ENCODE peak calls at places on chromosomes 11 and 22, in six cellular contexts. One of them, this sample, is unnamed.

GRCh38 chr11:84865791-84866535 is 761.2 kb downstream of the DLG2 start:
- DNase-seq in heart right ventricle: no peak
- DNase-seq in MV-4-11: no peak
- DNase-seq in globus pallidus: no peak
- DNase-seq in cardiac fibroblast: no peak
- DNase-seq in mammary epithelial cell: no peak
- DNase-seq in this sample: no peak

GRCh38 chr11:88179141-88179540 is 3.9 kb upstream of the RAB38 start:
- DNase-seq in heart right ventricle: no peak
- DNase-seq in MV-4-11: no peak
- DNase-seq in globus pallidus: no peak
- DNase-seq in cardiac fibroblast: peak
- DNase-seq in mammary epithelial cell: peak
- DNase-seq in this sample: no peak

GRCh38 chr22:35546886-35547285 is 6.3 kb downstream of the RASD2 start:
- DNase-seq in heart right ventricle: no peak
- DNase-seq in MV-4-11: no peak
- DNase-seq in globus pallidus: no peak
- DNase-seq in cardiac fibroblast: no peak
- DNase-seq in mammary epithelial cell: no peak
- DNase-seq in this sample: no peak

GRCh38 chr11:2136952-2137201 is 2.3 kb downstream of the IGF2 start:
- DNase-seq in heart right ventricle: no peak
- DNase-seq in MV-4-11: no peak
- DNase-seq in globus pallidus: no peak
- DNase-seq in cardiac fibroblast: no peak
- DNase-seq in mammary epithelial cell: no peak
- DNase-seq in this sample: peak

GRCh38 chr11:18222814-18223421 is 13.7 kb downstream of the SAA4 start:
- DNase-seq in heart right ventricle: no peak
- DNase-seq in MV-4-11: peak
- DNase-seq in globus pallidus: no peak
- DNase-seq in cardiac fibroblast: no peak
- DNase-seq in mammary epithelial cell: no peak
- DNase-seq in this sample: no peak

GRCh38 chr11:32920570-32920969 is 28.0 kb downstream of the QSER1 start:
- DNase-seq in heart right ventricle: no peak
- DNase-seq in MV-4-11: no peak
- DNase-seq in globus pallidus: no peak
- DNase-seq in cardiac fibroblast: no peak
- DNase-seq in mammary epithelial cell: peak
- DNase-seq in this sample: no peak

GRCh38 chr11:64592656-64593055 is 1.6 kb downstream of the SLC22A12 start:
- DNase-seq in heart right ventricle: no peak
- DNase-seq in MV-4-11: no peak
- DNase-seq in globus pallidus: no peak
- DNase-seq in cardiac fibroblast: no peak
- DNase-seq in mammary epithelial cell: no peak
- DNase-seq in this sample: peak

GRCh38 chr11:94504689-94505293 is 7.5 kb upstream of the C11orf97 start:
- DNase-seq in heart right ventricle: no peak
- DNase-seq in MV-4-11: peak
- DNase-seq in globus pallidus: peak
- DNase-seq in cardiac fibroblast: peak
- DNase-seq in mammary epithelial cell: peak
- DNase-seq in this sample: no peak

GRCh38 chr11:2136209-2136951 is 2.8 kb downstream of the IGF2 start:
- DNase-seq in heart right ventricle: peak
- DNase-seq in MV-4-11: no peak
- DNase-seq in globus pallidus: no peak
- DNase-seq in cardiac fibroblast: no peak
- DNase-seq in mammary epithelial cell: no peak
- DNase-seq in this sample: no peak

GRCh38 chr11:134532921-134533421 is 120.9 kb upstream of the B3GAT1 start:
- DNase-seq in heart right ventricle: no peak
- DNase-seq in MV-4-11: no peak
- DNase-seq in globus pallidus: no peak
- DNase-seq in cardiac fibroblast: no peak
- DNase-seq in mammary epithelial cell: no peak
- DNase-seq in this sample: no peak

GRCh38 chr11:3169235-3169951 is 4.3 kb upstream of the OSBPL5 start:
- DNase-seq in heart right ventricle: peak
- DNase-seq in MV-4-11: peak
- DNase-seq in globus pallidus: peak
- DNase-seq in cardiac fibroblast: peak
- DNase-seq in mammary epithelial cell: peak
- DNase-seq in this sample: peak

GRCh38 chr11:119885861-119886567 is 157.0 kb upstream of the NECTIN1 start:
- DNase-seq in heart right ventricle: no peak
- DNase-seq in MV-4-11: no peak
- DNase-seq in globus pallidus: no peak
- DNase-seq in cardiac fibroblast: no peak
- DNase-seq in mammary epithelial cell: no peak
- DNase-seq in this sample: peak

GRCh38 chr11:128865490-128865889 is 1.6 kb downstream of the KCNJ1 start:
- DNase-seq in heart right ventricle: no peak
- DNase-seq in MV-4-11: no peak
- DNase-seq in globus pallidus: no peak
- DNase-seq in cardiac fibroblast: peak
- DNase-seq in mammary epithelial cell: peak
- DNase-seq in this sample: no peak

GRCh38 chr11:69968407-69969347 is 109.4 kb upstream of the ANO1 start:
- DNase-seq in heart right ventricle: peak
- DNase-seq in MV-4-11: no peak
- DNase-seq in globus pallidus: no peak
- DNase-seq in cardiac fibroblast: no peak
- DNase-seq in mammary epithelial cell: no peak
- DNase-seq in this sample: no peak

GRCh38 chr11:35141034-35141433 is 2.1 kb downstream of the CD44 start:
- DNase-seq in heart right ventricle: no peak
- DNase-seq in MV-4-11: no peak
- DNase-seq in globus pallidus: no peak
- DNase-seq in cardiac fibroblast: no peak
- DNase-seq in mammary epithelial cell: no peak
- DNase-seq in this sample: no peak

GRCh38 chr22:46079861-46080821 is 70.2 kb upstream of the PPARA start:
- DNase-seq in heart right ventricle: peak
- DNase-seq in MV-4-11: peak
- DNase-seq in globus pallidus: peak
- DNase-seq in cardiac fibroblast: peak
- DNase-seq in mammary epithelial cell: peak
- DNase-seq in this sample: peak

GRCh38 chr11:17479284-17480214 is 2.9 kb upstream of the ABCC8 start:
- DNase-seq in heart right ventricle: no peak
- DNase-seq in MV-4-11: no peak
- DNase-seq in globus pallidus: peak
- DNase-seq in cardiac fibroblast: peak
- DNase-seq in mammary epithelial cell: peak
- DNase-seq in this sample: no peak

GRCh38 chr11:134676516-134677287 is 264.7 kb upstream of the B3GAT1 start:
- DNase-seq in heart right ventricle: no peak
- DNase-seq in MV-4-11: no peak
- DNase-seq in globus pallidus: no peak
- DNase-seq in cardiac fibroblast: no peak
- DNase-seq in mammary epithelial cell: no peak
- DNase-seq in this sample: no peak

GRCh38 chr11:3217751-3218482 is 696 bp downstream of the MRGPRG start:
- DNase-seq in heart right ventricle: peak
- DNase-seq in MV-4-11: no peak
- DNase-seq in globus pallidus: no peak
- DNase-seq in cardiac fibroblast: no peak
- DNase-seq in mammary epithelial cell: no peak
- DNase-seq in this sample: no peak

GRCh38 chr22:20607157-20607907 is 99.9 kb downstream of the MED15 start:
- DNase-seq in heart right ventricle: no peak
- DNase-seq in MV-4-11: no peak
- DNase-seq in globus pallidus: no peak
- DNase-seq in cardiac fibroblast: no peak
- DNase-seq in mammary epithelial cell: no peak
- DNase-seq in this sample: no peak

GRCh38 chr11:68377389-68377795 is 65.0 kb downstream of the LRP5 start:
- DNase-seq in heart right ventricle: no peak
- DNase-seq in MV-4-11: no peak
- DNase-seq in globus pallidus: no peak
- DNase-seq in cardiac fibroblast: no peak
- DNase-seq in mammary epithelial cell: no peak
- DNase-seq in this sample: no peak

GRCh38 chr11:69948256-69949141 is 129.3 kb upstream of the FGF3 start:
- DNase-seq in heart right ventricle: peak
- DNase-seq in MV-4-11: no peak
- DNase-seq in globus pallidus: no peak
- DNase-seq in cardiac fibroblast: peak
- DNase-seq in mammary epithelial cell: peak
- DNase-seq in this sample: no peak

This sample was measured in pancreas.